ENCODE peak calls at places on chromosomes 7 and 10, in nine cellular contexts. J is foreskin keratinocyte; O is stimulated activated CD4-positive, alpha-beta T cell treated with anti-CD3 and anti-CD28 coated beads, Interleukin-15, amount 100 ng/mL, for 1 hour; H is NCI-H1048; E is activated T-cell treated with anti-CD3 and anti-CD28 coated beads, Interleukin-2, amount 50 U/mL, for 4 hours; K is T-helper 1 cell; C is uterus; X is neural progenitor cell; A is MCF 10A. L is an unnamed sample.
A peak's percentile ranks its signal among the peaks of the same experiment; 100 is the strongest.

GRCh38 chr10:24438800-24439199 is 229.9 kb downstream of the KIAA1217 start:
- DNase-seq in J (no peak), O (no peak), H (no peak), E (no peak), K (no peak), C (no peak), X (no peak), A (no peak), L (no peak)

GRCh38 chr10:100864981-100865380 is 47.8 kb upstream of the SLF2 start:
- DNase-seq in J (no peak), O (no peak), H (no peak), E (no peak), K (no peak), C (no peak), X (no peak), A (peak; percentile 6), L (no peak)

GRCh38 chr7:130865408-130866236 is 131.6 kb upstream of the KLF14 start:
- DNase-seq in J (no peak), O (no peak), H (no peak), E (no peak), K (no peak), C (no peak), X (peak; percentile 24), A (peak; percentile 38), L (no peak)

GRCh38 chr10:10362780-10363179 is 654.9 kb upstream of the CELF2 start:
- DNase-seq in J (no peak), O (no peak), H (no peak), E (no peak), K (no peak), C (no peak), X (no peak), A (no peak), L (no peak)

GRCh38 chr7:2000801-2001321 is 231.9 kb downstream of the MAD1L1 start:
- DNase-seq in J (no peak), O (no peak), H (no peak), E (no peak), K (no peak), C (no peak), X (no peak), A (no peak), L (no peak)

GRCh38 chr10:97991875-97992274 is 38.5 kb downstream of the CRTAC1 start:
- DNase-seq in J (peak; percentile 28), O (no peak), H (no peak), E (no peak), K (no peak), C (no peak), X (peak; percentile 84), A (peak; percentile 55), L (no peak)

GRCh38 chr7:107989618-107990373 is 13.2 kb downstream of the LAMB1 start:
- DNase-seq in J (no peak), O (no peak), H (no peak), E (no peak), K (no peak), C (no peak), X (no peak), A (peak; percentile 69), L (no peak)

GRCh38 chr7:32890553-32891045 is 961 bp downstream of the KBTBD2 start:
- DNase-seq in J (peak; percentile 65), O (no peak), H (no peak), E (no peak), K (peak; percentile 56), C (peak; percentile 28), X (peak; percentile 21), A (peak; percentile 73), L (no peak)

GRCh38 chr10:117221156-117221711 is 19.7 kb upstream of the SLC18A2 start:
- DNase-seq in J (peak; percentile 78), O (no peak), H (no peak), E (no peak), K (no peak), C (no peak), X (peak; percentile 50), A (peak; percentile 50), L (no peak)

GRCh38 chr10:78255796-78256638 is 222.4 kb downstream of the RPS24 start:
- DNase-seq in J (peak; percentile 84), O (no peak), H (no peak), E (no peak), K (no peak), C (peak; percentile 52), X (no peak), A (peak; percentile 91), L (no peak)

GRCh38 chr7:15889501-15889900 is 203.0 kb upstream of the MEOX2 start:
- DNase-seq in J (peak; percentile 11), O (no peak), H (no peak), E (no peak), K (no peak), C (no peak), X (peak; percentile 41), A (peak; percentile 26), L (no peak)

GRCh38 chr10:73850863-73851461 is 23.4 kb downstream of the CAMK2G start:
- DNase-seq in J (no peak), O (no peak), H (no peak), E (no peak), K (no peak), C (peak; percentile 93), X (no peak), A (no peak), L (no peak)

GRCh38 chr10:103890194-103890658 is 27.8 kb downstream of the STN1 start:
- DNase-seq in J (peak; percentile 80), O (no peak), H (no peak), E (no peak), K (no peak), C (no peak), X (no peak), A (no peak), L (no peak)

GRCh38 chr7:142553216-142553615 is 196.1 kb upstream of the PRSS1 start:
- DNase-seq in J (no peak), O (no peak), H (no peak), E (no peak), K (no peak), C (no peak), X (no peak), A (no peak), L (no peak)

GRCh38 chr10:106076496-106076895 is 1088.0 kb downstream of the SORCS1 start:
- DNase-seq in J (no peak), O (no peak), H (no peak), E (no peak), K (no peak), C (no peak), X (no peak), A (no peak), L (no peak)

GRCh38 chr7:94458041-94458440 is 51.6 kb upstream of the CASD1 start:
- DNase-seq in J (no peak), O (no peak), H (no peak), E (no peak), K (no peak), C (no peak), X (no peak), A (no peak), L (no peak)

GRCh38 chr7:107902381-107902780 is 11.4 kb downstream of the DLD start:
- DNase-seq in J (no peak), O (no peak), H (no peak), E (no peak), K (no peak), C (no peak), X (peak; percentile 13), A (no peak), L (no peak)

GRCh38 chr10:44396671-44397191 is 11.8 kb upstream of the CXCL12 start:
- DNase-seq in J (no peak), O (no peak), H (no peak), E (no peak), K (no peak), C (peak; percentile 12), X (no peak), A (no peak), L (no peak)

GRCh38 chr10:13140627-13141190 is 20.6 kb upstream of the MCM10 start:
- DNase-seq in J (no peak), O (no peak), H (no peak), E (no peak), K (no peak), C (no peak), X (no peak), A (no peak), L (no peak)

GRCh38 chr7:158369866-158370265 is 217.8 kb downstream of the PTPRN2 start:
- DNase-seq in J (no peak), O (no peak), H (no peak), E (no peak), K (no peak), C (no peak), X (no peak), A (no peak), L (no peak)

L was measured in activated naive CD4-positive, alpha-beta T cell treated with anti-CD3 and anti-CD28 coated beads, Interleukin-2, amount 50 U/mL, for 72 hours.